ENCODE peak calls at places on chromosome 5, in nine cellular contexts. One of them, this sample, is unnamed.

GRCh38 chr5:73948720-73949119 is 322.7 kb downstream of the ARHGEF28 start:
- DNase-seq in T-helper 2 cell: no peak
- DNase-seq in skeletal muscle cell: peak
- DNase-seq in HCEC 1CT: peak
- DNase-seq in left lobe of liver: no peak
- DNase-seq in stimulated activated CD8-positive, alpha-beta memory T cell treated with anti-CD3 and anti-CD28 coated beads, Interleukin-4, amount 100 ng/mL, for 24 hours: no peak
- DNase-seq in H7: no peak
- DNase-seq in CD8-positive, alpha-beta memory T cell: no peak
- DNase-seq in central memory CD4-positive, alpha-beta T cell: no peak
- DNase-seq in this sample: no peak

GRCh38 chr5:155485344-155485743 is 471.8 kb downstream of the KIF4B start:
- DNase-seq in left lobe of liver: no peak
- DNase-seq in HCEC 1CT: no peak
- DNase-seq in central memory CD4-positive, alpha-beta T cell: no peak
- DNase-seq in H7: no peak
- DNase-seq in skeletal muscle cell: no peak
- DNase-seq in T-helper 2 cell: no peak
- DNase-seq in stimulated activated CD8-positive, alpha-beta memory T cell treated with anti-CD3 and anti-CD28 coated beads, Interleukin-4, amount 100 ng/mL, for 24 hours: no peak
- DNase-seq in CD8-positive, alpha-beta memory T cell: no peak
- DNase-seq in this sample: no peak

GRCh38 chr5:6525910-6526309 is 77.3 kb downstream of the UBE2QL1 start:
- DNase-seq in H7: peak
- DNase-seq in CD8-positive, alpha-beta memory T cell: no peak
- DNase-seq in T-helper 2 cell: no peak
- DNase-seq in stimulated activated CD8-positive, alpha-beta memory T cell treated with anti-CD3 and anti-CD28 coated beads, Interleukin-4, amount 100 ng/mL, for 24 hours: no peak
- DNase-seq in HCEC 1CT: peak
- DNase-seq in skeletal muscle cell: no peak
- DNase-seq in central memory CD4-positive, alpha-beta T cell: no peak
- DNase-seq in left lobe of liver: peak
- DNase-seq in this sample: no peak

GRCh38 chr5:168818586-168818985 is 239.4 kb upstream of the PANK3 start:
- DNase-seq in CD8-positive, alpha-beta memory T cell: no peak
- DNase-seq in left lobe of liver: no peak
- DNase-seq in T-helper 2 cell: no peak
- DNase-seq in H7: no peak
- DNase-seq in central memory CD4-positive, alpha-beta T cell: no peak
- DNase-seq in HCEC 1CT: no peak
- DNase-seq in stimulated activated CD8-positive, alpha-beta memory T cell treated with anti-CD3 and anti-CD28 coated beads, Interleukin-4, amount 100 ng/mL, for 24 hours: no peak
- DNase-seq in skeletal muscle cell: no peak
- DNase-seq in this sample: peak

GRCh38 chr5:66904189-66904588 is 292.4 kb downstream of the CD180 start:
- DNase-seq in HCEC 1CT: no peak
- DNase-seq in CD8-positive, alpha-beta memory T cell: no peak
- DNase-seq in left lobe of liver: no peak
- DNase-seq in central memory CD4-positive, alpha-beta T cell: no peak
- DNase-seq in H7: peak
- DNase-seq in stimulated activated CD8-positive, alpha-beta memory T cell treated with anti-CD3 and anti-CD28 coated beads, Interleukin-4, amount 100 ng/mL, for 24 hours: no peak
- DNase-seq in skeletal muscle cell: no peak
- DNase-seq in T-helper 2 cell: no peak
- DNase-seq in this sample: no peak

GRCh38 chr5:133866160-133866902 is 102.1 kb downstream of the C5orf15 start:
- DNase-seq in T-helper 2 cell: no peak
- DNase-seq in H7: no peak
- DNase-seq in HCEC 1CT: no peak
- DNase-seq in stimulated activated CD8-positive, alpha-beta memory T cell treated with anti-CD3 and anti-CD28 coated beads, Interleukin-4, amount 100 ng/mL, for 24 hours: no peak
- DNase-seq in skeletal muscle cell: no peak
- DNase-seq in CD8-positive, alpha-beta memory T cell: no peak
- DNase-seq in central memory CD4-positive, alpha-beta T cell: no peak
- DNase-seq in left lobe of liver: no peak
- DNase-seq in this sample: no peak

GRCh38 chr5:56454219-56454862 is 221.2 kb upstream of the ANKRD55 start:
- DNase-seq in left lobe of liver: peak
- DNase-seq in CD8-positive, alpha-beta memory T cell: peak
- DNase-seq in T-helper 2 cell: no peak
- DNase-seq in central memory CD4-positive, alpha-beta T cell: peak
- DNase-seq in stimulated activated CD8-positive, alpha-beta memory T cell treated with anti-CD3 and anti-CD28 coated beads, Interleukin-4, amount 100 ng/mL, for 24 hours: no peak
- DNase-seq in H7: no peak
- DNase-seq in skeletal muscle cell: no peak
- DNase-seq in HCEC 1CT: no peak
- DNase-seq in this sample: no peak

GRCh38 chr5:93789173-93790070 is 48.0 kb upstream of the POU5F2 start:
- DNase-seq in left lobe of liver: no peak
- DNase-seq in HCEC 1CT: peak
- DNase-seq in T-helper 2 cell: no peak
- DNase-seq in H7: no peak
- DNase-seq in central memory CD4-positive, alpha-beta T cell: no peak
- DNase-seq in CD8-positive, alpha-beta memory T cell: no peak
- DNase-seq in stimulated activated CD8-positive, alpha-beta memory T cell treated with anti-CD3 and anti-CD28 coated beads, Interleukin-4, amount 100 ng/mL, for 24 hours: no peak
- DNase-seq in skeletal muscle cell: peak
- DNase-seq in this sample: no peak

GRCh38 chr5:181203842-181204560 is 995 bp downstream of the TRIM7 start:
- DNase-seq in central memory CD4-positive, alpha-beta T cell: no peak
- DNase-seq in H7: peak
- DNase-seq in skeletal muscle cell: no peak
- DNase-seq in stimulated activated CD8-positive, alpha-beta memory T cell treated with anti-CD3 and anti-CD28 coated beads, Interleukin-4, amount 100 ng/mL, for 24 hours: no peak
- DNase-seq in HCEC 1CT: no peak
- DNase-seq in T-helper 2 cell: no peak
- DNase-seq in CD8-positive, alpha-beta memory T cell: no peak
- DNase-seq in left lobe of liver: no peak
- DNase-seq in this sample: no peak

GRCh38 chr5:167217097-167217743 is 1074.2 kb upstream of the WWC1 start:
- DNase-seq in stimulated activated CD8-positive, alpha-beta memory T cell treated with anti-CD3 and anti-CD28 coated beads, Interleukin-4, amount 100 ng/mL, for 24 hours: no peak
- DNase-seq in left lobe of liver: no peak
- DNase-seq in central memory CD4-positive, alpha-beta T cell: no peak
- DNase-seq in T-helper 2 cell: no peak
- DNase-seq in CD8-positive, alpha-beta memory T cell: no peak
- DNase-seq in HCEC 1CT: no peak
- DNase-seq in H7: peak
- DNase-seq in skeletal muscle cell: no peak
- DNase-seq in this sample: no peak

GRCh38 chr5:87944553-87945320 is 323.9 kb downstream of the TMEM161B start:
- DNase-seq in H7: peak
- DNase-seq in skeletal muscle cell: no peak
- DNase-seq in CD8-positive, alpha-beta memory T cell: no peak
- DNase-seq in left lobe of liver: no peak
- DNase-seq in T-helper 2 cell: no peak
- DNase-seq in HCEC 1CT: no peak
- DNase-seq in stimulated activated CD8-positive, alpha-beta memory T cell treated with anti-CD3 and anti-CD28 coated beads, Interleukin-4, amount 100 ng/mL, for 24 hours: no peak
- DNase-seq in central memory CD4-positive, alpha-beta T cell: no peak
- DNase-seq in this sample: no peak

GRCh38 chr5:37619353-37619752 is 220.5 kb downstream of the GDNF start:
- DNase-seq in H7: no peak
- DNase-seq in stimulated activated CD8-positive, alpha-beta memory T cell treated with anti-CD3 and anti-CD28 coated beads, Interleukin-4, amount 100 ng/mL, for 24 hours: no peak
- DNase-seq in T-helper 2 cell: no peak
- DNase-seq in HCEC 1CT: peak
- DNase-seq in skeletal muscle cell: peak
- DNase-seq in CD8-positive, alpha-beta memory T cell: no peak
- DNase-seq in central memory CD4-positive, alpha-beta T cell: no peak
- DNase-seq in left lobe of liver: no peak
- DNase-seq in this sample: no peak

GRCh38 chr5:74798977-74799911 is 32.2 kb downstream of the NSA2 start:
- DNase-seq in CD8-positive, alpha-beta memory T cell: no peak
- DNase-seq in HCEC 1CT: peak
- DNase-seq in central memory CD4-positive, alpha-beta T cell: no peak
- DNase-seq in left lobe of liver: no peak
- DNase-seq in skeletal muscle cell: no peak
- DNase-seq in T-helper 2 cell: no peak
- DNase-seq in stimulated activated CD8-positive, alpha-beta memory T cell treated with anti-CD3 and anti-CD28 coated beads, Interleukin-4, amount 100 ng/mL, for 24 hours: no peak
- DNase-seq in H7: no peak
- DNase-seq in this sample: no peak

GRCh38 chr5:102933721-102934459 is 178.8 kb downstream of the PAM start:
- DNase-seq in stimulated activated CD8-positive, alpha-beta memory T cell treated with anti-CD3 and anti-CD28 coated beads, Interleukin-4, amount 100 ng/mL, for 24 hours: no peak
- DNase-seq in central memory CD4-positive, alpha-beta T cell: no peak
- DNase-seq in left lobe of liver: no peak
- DNase-seq in skeletal muscle cell: no peak
- DNase-seq in H7: no peak
- DNase-seq in HCEC 1CT: no peak
- DNase-seq in T-helper 2 cell: no peak
- DNase-seq in CD8-positive, alpha-beta memory T cell: no peak
- DNase-seq in this sample: no peak

GRCh38 chr5:119913425-119913824 is 284.1 kb downstream of the FAM170A start:
- DNase-seq in skeletal muscle cell: no peak
- DNase-seq in stimulated activated CD8-positive, alpha-beta memory T cell treated with anti-CD3 and anti-CD28 coated beads, Interleukin-4, amount 100 ng/mL, for 24 hours: no peak
- DNase-seq in HCEC 1CT: no peak
- DNase-seq in T-helper 2 cell: no peak
- DNase-seq in left lobe of liver: no peak
- DNase-seq in H7: peak
- DNase-seq in CD8-positive, alpha-beta memory T cell: no peak
- DNase-seq in central memory CD4-positive, alpha-beta T cell: no peak
- DNase-seq in this sample: no peak

GRCh38 chr5:151483176-151483575 is 35.8 kb downstream of the SLC36A1 start:
- DNase-seq in skeletal muscle cell: peak
- DNase-seq in stimulated activated CD8-positive, alpha-beta memory T cell treated with anti-CD3 and anti-CD28 coated beads, Interleukin-4, amount 100 ng/mL, for 24 hours: no peak
- DNase-seq in left lobe of liver: no peak
- DNase-seq in HCEC 1CT: peak
- DNase-seq in H7: peak
- DNase-seq in central memory CD4-positive, alpha-beta T cell: no peak
- DNase-seq in CD8-positive, alpha-beta memory T cell: no peak
- DNase-seq in T-helper 2 cell: no peak
- DNase-seq in this sample: no peak

GRCh38 chr5:153959134-153959957 is 79.4 kb downstream of the FAM114A2 start:
- DNase-seq in skeletal muscle cell: no peak
- DNase-seq in HCEC 1CT: peak
- DNase-seq in T-helper 2 cell: no peak
- DNase-seq in central memory CD4-positive, alpha-beta T cell: no peak
- DNase-seq in H7: peak
- DNase-seq in CD8-positive, alpha-beta memory T cell: no peak
- DNase-seq in left lobe of liver: no peak
- DNase-seq in stimulated activated CD8-positive, alpha-beta memory T cell treated with anti-CD3 and anti-CD28 coated beads, Interleukin-4, amount 100 ng/mL, for 24 hours: no peak
- DNase-seq in this sample: no peak

GRCh38 chr5:42349163-42349562 is 74.1 kb upstream of the GHR start:
- DNase-seq in H7: no peak
- DNase-seq in skeletal muscle cell: no peak
- DNase-seq in left lobe of liver: no peak
- DNase-seq in CD8-positive, alpha-beta memory T cell: no peak
- DNase-seq in stimulated activated CD8-positive, alpha-beta memory T cell treated with anti-CD3 and anti-CD28 coated beads, Interleukin-4, amount 100 ng/mL, for 24 hours: no peak
- DNase-seq in T-helper 2 cell: no peak
- DNase-seq in HCEC 1CT: no peak
- DNase-seq in central memory CD4-positive, alpha-beta T cell: no peak
- DNase-seq in this sample: no peak

GRCh38 chr5:71884926-71885325 is 165.9 kb downstream of the CARTPT start:
- DNase-seq in skeletal muscle cell: no peak
- DNase-seq in T-helper 2 cell: no peak
- DNase-seq in central memory CD4-positive, alpha-beta T cell: no peak
- DNase-seq in left lobe of liver: no peak
- DNase-seq in CD8-positive, alpha-beta memory T cell: no peak
- DNase-seq in stimulated activated CD8-positive, alpha-beta memory T cell treated with anti-CD3 and anti-CD28 coated beads, Interleukin-4, amount 100 ng/mL, for 24 hours: no peak
- DNase-seq in HCEC 1CT: no peak
- DNase-seq in H7: no peak
- DNase-seq in this sample: no peak

GRCh38 chr5:35061216-35061615 is 13.5 kb upstream of the AGXT2 start:
- DNase-seq in skeletal muscle cell: peak
- DNase-seq in stimulated activated CD8-positive, alpha-beta memory T cell treated with anti-CD3 and anti-CD28 coated beads, Interleukin-4, amount 100 ng/mL, for 24 hours: no peak
- DNase-seq in H7: no peak
- DNase-seq in left lobe of liver: no peak
- DNase-seq in HCEC 1CT: peak
- DNase-seq in CD8-positive, alpha-beta memory T cell: no peak
- DNase-seq in T-helper 2 cell: no peak
- DNase-seq in central memory CD4-positive, alpha-beta T cell: no peak
- DNase-seq in this sample: no peak

GRCh38 chr5:110916373-110917049 is 155.0 kb upstream of the TSLP start:
- DNase-seq in H7: no peak
- DNase-seq in T-helper 2 cell: no peak
- DNase-seq in stimulated activated CD8-positive, alpha-beta memory T cell treated with anti-CD3 and anti-CD28 coated beads, Interleukin-4, amount 100 ng/mL, for 24 hours: no peak
- DNase-seq in left lobe of liver: no peak
- DNase-seq in central memory CD4-positive, alpha-beta T cell: no peak
- DNase-seq in CD8-positive, alpha-beta memory T cell: no peak
- DNase-seq in HCEC 1CT: peak
- DNase-seq in skeletal muscle cell: peak
- DNase-seq in this sample: no peak